ENCODE peak calls at places on chromosomes 7 and 10, in six cellular contexts. Y is HCEC 1CT; L is NCI-H2029 treated with DMSO at 0.1 percent for 48 hours; A is HS-5; J is activated CD4-positive, alpha-beta T cell treated with anti-CD3 and anti-CD28 coated beads, Interleukin-2, amount 50 U/mL, for 48 hours; X is T-helper 9 cell. N is an unnamed sample.

GRCh38 chr7:486216-486743 is 33.4 kb downstream of the PDGFA start:
- DNase-seq in X (no peak), J (no peak), Y (no peak), L (no peak), A (no peak), N (no peak)

GRCh38 chr10:6592080-6592479 is 12.0 kb upstream of the PRKCQ start:
- DNase-seq in A (no peak), X (no peak), J (no peak), Y (no peak), L (no peak), N (no peak)

GRCh38 chr10:7121154-7121797 is 289.6 kb downstream of the SFMBT2 start:
- DNase-seq in Y (peak), A (no peak), J (peak), X (peak), L (no peak), N (peak)

GRCh38 chr7:69858471-69858870 is 260.2 kb downstream of the AUTS2 start:
- DNase-seq in A (no peak), Y (no peak), J (no peak), X (no peak), L (no peak), N (no peak)

GRCh38 chr10:119541459-119542356 is 811 bp downstream of the RGS10 start:
- DNase-seq in X (peak), J (peak), Y (peak), A (no peak), L (no peak), N (peak)

GRCh38 chr10:47368431-47369180 is 15.5 kb downstream of the ZNF488 start:
- DNase-seq in X (no peak), Y (no peak), L (no peak), A (no peak), J (no peak), N (no peak)

GRCh38 chr7:98200364-98200763 is 10.9 kb upstream of the BHLHA15 start:
- DNase-seq in Y (no peak), J (no peak), L (no peak), A (no peak), X (no peak), N (no peak)

GRCh38 chr7:67663644-67664043 is 667.0 kb downstream of the TYW1 start:
- DNase-seq in L (no peak), Y (no peak), X (no peak), A (no peak), J (no peak), N (no peak)

GRCh38 chr10:1183033-1183396 is 126.8 kb downstream of the WDR37 start:
- DNase-seq in J (no peak), L (no peak), A (no peak), Y (no peak), X (no peak), N (no peak)

GRCh38 chr10:126240483-126240882 is 147.8 kb downstream of the ADAM12 start:
- DNase-seq in X (no peak), A (no peak), Y (no peak), J (no peak), L (peak), N (no peak)

GRCh38 chr7:101112233-101112632 is 14.7 kb upstream of the SERPINE1 start:
- DNase-seq in A (no peak), L (no peak), X (no peak), Y (peak), J (no peak), N (no peak)

GRCh38 chr7:50196719-50197118 is 103.7 kb upstream of the ZPBP start:
- DNase-seq in A (no peak), J (no peak), L (no peak), Y (no peak), X (no peak), N (no peak)

GRCh38 chr10:14146501-14146900 is 184.2 kb downstream of the FRMD4A start:
- DNase-seq in X (no peak), Y (peak), L (no peak), J (no peak), A (no peak), N (no peak)

GRCh38 chr7:141053626-141054025 is 20.2 kb upstream of the TMEM178B start:
- DNase-seq in L (no peak), A (no peak), X (peak), Y (no peak), J (peak), N (peak)

GRCh38 chr7:81822811-81823210 is 53.0 kb upstream of the HGF start:
- DNase-seq in L (no peak), J (no peak), A (no peak), Y (no peak), X (no peak), N (no peak)

GRCh38 chr7:36784991-36785940 is 61.0 kb upstream of the AOAH start:
- DNase-seq in L (no peak), Y (no peak), A (no peak), J (peak), X (peak), N (peak)

GRCh38 chr10:93015722-93016121 is 44.9 kb upstream of the CYP26C1 start:
- DNase-seq in X (no peak), L (no peak), Y (no peak), A (no peak), J (no peak), N (no peak)

GRCh38 chr10:53491774-53492173 is 719.2 kb upstream of the MBL2 start:
- DNase-seq in J (no peak), A (no peak), L (no peak), X (no peak), Y (no peak), N (no peak)

GRCh38 chr10:82529064-82529463 is 654.1 kb downstream of the NRG3 start:
- DNase-seq in A (no peak), Y (no peak), L (no peak), X (no peak), J (no peak), N (no peak)

GRCh38 chr10:26222563-26222962 is 6.0 kb downstream of the GAD2 start:
- DNase-seq in X (no peak), A (no peak), Y (no peak), L (no peak), J (no peak), N (no peak)

GRCh38 chr10:83553366-83553765 is 585.9 kb upstream of the GHITM start:
- DNase-seq in L (no peak), J (no peak), Y (no peak), A (no peak), X (no peak), N (no peak)

GRCh38 chr10:97321032-97321806 is 2.1 kb downstream of the FRAT1 start:
- DNase-seq in J (peak), X (no peak), A (no peak), Y (no peak), L (peak), N (peak)

GRCh38 chr7:27139335-27140107 is 4.0 kb downstream of the HOXA5 start:
- DNase-seq in X (no peak), A (no peak), Y (no peak), J (no peak), L (no peak), N (no peak)

GRCh38 chr7:50663396-50664102 is 98.3 kb upstream of the DDC start:
- DNase-seq in A (no peak), X (no peak), L (no peak), J (no peak), Y (no peak), N (no peak)

GRCh38 chr10:116671274-116671926 is 50.6 kb downstream of the PNLIPRP2 start:
- DNase-seq in A (peak), X (no peak), J (no peak), Y (peak), L (no peak), N (no peak)

GRCh38 chr10:6008497-6009142 is 31.3 kb upstream of the IL15RA start:
- DNase-seq in L (no peak), A (no peak), Y (no peak), X (no peak), J (no peak), N (no peak)

GRCh38 chr10:58282615-58283014 is 13.7 kb downstream of the CISD1 start:
- DNase-seq in Y (peak), A (no peak), L (no peak), X (no peak), J (peak), N (no peak)

GRCh38 chr10:23693398-23693797 is 254.5 kb downstream of the OTUD1 start:
- DNase-seq in Y (no peak), L (no peak), A (no peak), X (no peak), J (peak), N (no peak)

GRCh38 chr10:69474688-69475432 is 23.6 kb downstream of the TSPAN15 start:
- DNase-seq in A (peak), J (no peak), X (no peak), L (no peak), Y (peak), N (no peak)

GRCh38 chr10:110790913-110791525 is 80.7 kb upstream of the PDCD4 start:
- DNase-seq in X (no peak), A (no peak), J (no peak), Y (no peak), L (no peak), N (no peak)

GRCh38 chr7:76343294-76343930 is 15.4 kb downstream of the YWHAG start:
- DNase-seq in J (no peak), L (no peak), A (no peak), Y (peak), X (no peak), N (no peak)

GRCh38 chr7:129832282-129832681 is 120.5 kb downstream of the UBE2H start:
- DNase-seq in A (no peak), L (no peak), X (no peak), Y (no peak), J (no peak), N (no peak)

GRCh38 chr7:159012353-159013069 is 132.2 kb downstream of the VIPR2 start:
- DNase-seq in L (peak), A (no peak), X (no peak), J (no peak), Y (no peak), N (no peak)

GRCh38 chr10:31698169-31698890 is 230.3 kb downstream of the ARHGAP12 start:
- DNase-seq in A (no peak), L (no peak), Y (peak), J (no peak), X (no peak), N (no peak)

GRCh38 chr7:101880536-101881443 is 63.4 kb downstream of the CUX1 start:
- DNase-seq in X (no peak), A (no peak), J (no peak), L (no peak), Y (peak), N (no peak)

GRCh38 chr7:71323726-71324125 is 191.8 kb downstream of the GALNT17 start:
- DNase-seq in Y (no peak), L (no peak), X (no peak), J (no peak), A (no peak), N (no peak)

GRCh38 chr10:116371737-116372136 is 47.5 kb downstream of the CCDC172 start:
- DNase-seq in J (no peak), L (no peak), X (no peak), A (peak), Y (no peak), N (no peak)